ENCODE peak calls at places on chromosomes 16 and 17, in six cellular contexts. S is CD8-positive, alpha-beta T cell; R is ascending aorta; G is SHP77 treated with DMSO at 0.1 percent for 48 hours; X is omental fat pad; U is activated CD4-positive, alpha-beta T cell treated with anti-CD3 and anti-CD28 coated beads for 48 hours. Y is an unnamed sample.

GRCh38 chr16:79365687-79366086 is 234.8 kb downstream of the MAF start:
- DNase-seq in S (no peak), R (no peak), G (no peak), X (no peak), U (no peak), Y (no peak)

GRCh38 chr17:40541060-40541872 is 24.0 kb downstream of the CCR7 start:
- DNase-seq in S (peak; percentile 69), R (no peak), G (no peak), X (no peak), U (peak; percentile 83), Y (peak; percentile 69)

GRCh38 chr17:32159586-32160438 is 17.5 kb downstream of the RHOT1 start:
- DNase-seq in S (no peak), R (no peak), G (no peak), X (no peak), U (no peak), Y (no peak)

GRCh38 chr17:77535892-77536291 is 395.1 kb downstream of the SEC14L1 start:
- DNase-seq in S (no peak), R (no peak), G (peak; percentile 19), X (no peak), U (no peak), Y (no peak)

GRCh38 chr17:13558588-13558987 is 43.1 kb downstream of the HS3ST3A1 start:
- DNase-seq in S (no peak), R (no peak), G (no peak), X (no peak), U (no peak), Y (no peak)

GRCh38 chr17:30970757-30971567 is at the start of gene RNF135:
- DNase-seq in S (peak; percentile 54), R (peak; percentile 37), G (no peak), X (peak; percentile 50), U (peak; percentile 75), Y (peak; percentile 19)

GRCh38 chr17:39014044-39014794 is 47.0 kb upstream of the FBXO47 start:
- DNase-seq in S (no peak), R (no peak), G (no peak), X (no peak), U (no peak), Y (no peak)

GRCh38 chr16:57514371-57514770 is 22.0 kb downstream of the CCDC102A start:
- DNase-seq in S (no peak), R (no peak), G (no peak), X (no peak), U (no peak), Y (no peak)

GRCh38 chr17:1164935-1165556 is 14.7 kb downstream of the ABR start:
- DNase-seq in S (no peak), R (no peak), G (no peak), X (no peak), U (no peak), Y (no peak)

GRCh38 chr17:82507631-82508175 is 11.8 kb upstream of the FOXK2 start:
- DNase-seq in S (no peak), R (no peak), G (no peak), X (no peak), U (no peak), Y (no peak)

GRCh38 chr17:41654134-41654907 is 29.9 kb upstream of the KRT17 start:
- DNase-seq in S (no peak), R (no peak), G (no peak), X (no peak), U (no peak), Y (no peak)

GRCh38 chr17:8846768-8847211 is 20.7 kb downstream of the PIK3R6 start:
- DNase-seq in S (no peak), R (no peak), G (no peak), X (no peak), U (no peak), Y (peak; percentile 2)

GRCh38 chr16:84725481-84726078 is 25.8 kb downstream of the USP10 start:
- DNase-seq in S (no peak), R (no peak), G (no peak), X (no peak), U (no peak), Y (no peak)

GRCh38 chr16:54649846-54650245 is 280.8 kb upstream of the IRX5 start:
- DNase-seq in S (no peak), R (no peak), G (peak; percentile 4), X (no peak), U (no peak), Y (no peak)

Y was measured in T-cell.